ENCODE peak calls at places on chromosomes 1 and 21, in five cellular contexts. I, A, S, Z and G are unnamed samples.

GRCh38 chr1:182410620-182411273 is 10.3 kb upstream of the TEDDM1 start:
- DNase-seq in I (no peak), A (peak), S (no peak), Z (no peak), G (no peak)

GRCh38 chr1:113931456-113931855 is 2.3 kb downstream of the HIPK1 start:
- DNase-seq in I (no peak), A (peak), S (peak), Z (peak), G (peak)

GRCh38 chr1:192225713-192226112 is 67.5 kb downstream of the RGS18 start:
- DNase-seq in I (no peak), A (peak), S (peak), Z (peak), G (peak)

GRCh38 chr1:205258313-205259176 is 30.8 kb downstream of the TMCC2 start:
- DNase-seq in I (no peak), A (no peak), S (peak), Z (peak), G (peak)

GRCh38 chr1:2894381-2895041 is 93.0 kb upstream of the TTC34 start:
- DNase-seq in I (no peak), A (no peak), S (no peak), Z (no peak), G (no peak)

GRCh38 chr21:34911360-34911759 is 137.7 kb downstream of the RUNX1 start:
- DNase-seq in I (no peak), A (no peak), S (no peak), Z (no peak), G (no peak)

GRCh38 chr21:46095814-46096595 is 1.9 kb upstream of the COL6A2 start:
- DNase-seq in I (no peak), A (no peak), S (no peak), Z (no peak), G (no peak)

GRCh38 chr21:17921579-17922530 is 102.7 kb upstream of the C21orf91 start:
- DNase-seq in I (no peak), A (peak), S (peak), Z (peak), G (peak)

GRCh38 chr1:5920201-5920600 is 72.0 kb downstream of the NPHP4 start:
- DNase-seq in I (no peak), A (no peak), S (no peak), Z (no peak), G (no peak)

GRCh38 chr1:93907718-93908117 is 1.5 kb downstream of the GCLM start:
- DNase-seq in I (no peak), A (peak), S (peak), Z (peak), G (peak)

GRCh38 chr1:203742446-203742845 is 22.5 kb upstream of the LAX1 start:
- DNase-seq in I (no peak), A (no peak), S (no peak), Z (peak), G (no peak)

GRCh38 chr1:24324903-24325302 is 5.7 kb downstream of the GRHL3 start:
- DNase-seq in I (no peak), A (no peak), S (no peak), Z (no peak), G (no peak)

GRCh38 chr1:3000671-3001470 is 20.4 kb upstream of the ACTRT2 start:
- DNase-seq in I (no peak), A (no peak), S (no peak), Z (no peak), G (no peak)

GRCh38 chr1:151146416-151147131 is at the start of gene SEMA6C:
- DNase-seq in I (peak), A (peak), S (peak), Z (peak), G (peak)

GRCh38 chr1:9759939-9760338 is 63.8 kb downstream of the CLSTN1 start:
- DNase-seq in I (no peak), A (no peak), S (no peak), Z (no peak), G (no peak)

GRCh38 chr1:177975588-177976495 is 6.0 kb upstream of the SEC16B start:
- DNase-seq in I (no peak), A (peak), S (peak), Z (peak), G (peak)

GRCh38 chr1:181660621-181661020 is 177.3 kb downstream of the CACNA1E start:
- DNase-seq in I (no peak), A (no peak), S (no peak), Z (no peak), G (peak)

GRCh38 chr1:48082271-48082925 is 85.2 kb upstream of the TRABD2B start:
- DNase-seq in I (no peak), A (no peak), S (no peak), Z (no peak), G (no peak)

GRCh38 chr1:214248294-214249082 is 32.5 kb upstream of the SMYD2 start:
- DNase-seq in I (no peak), A (no peak), S (no peak), Z (peak), G (peak)

GRCh38 chr1:30068787-30069472 is 654.5 kb downstream of the MATN1 start:
- DNase-seq in I (no peak), A (no peak), S (no peak), Z (no peak), G (no peak)

GRCh38 chr1:2982615-2983318 is 38.5 kb upstream of the ACTRT2 start:
- DNase-seq in I (no peak), A (no peak), S (no peak), Z (no peak), G (no peak)

GRCh38 chr21:45482899-45483821 is 59.1 kb downstream of the SLC19A1 start:
- DNase-seq in I (no peak), A (no peak), S (no peak), Z (no peak), G (no peak)

GRCh38 chr1:13814131-13814530 is 114.1 kb downstream of the PRDM2 start:
- DNase-seq in I (no peak), A (no peak), S (no peak), Z (no peak), G (no peak)

GRCh38 chr1:192732787-192733186 is 76.1 kb upstream of the RGS2 start:
- DNase-seq in I (no peak), A (no peak), S (no peak), Z (no peak), G (peak)

GRCh38 chr21:37712204-37712934 is 203.9 kb downstream of the KCNJ6 start:
- DNase-seq in I (no peak), A (peak), S (peak), Z (peak), G (peak)

GRCh38 chr1:3717041-3717714 is 35.1 kb upstream of the CCDC27 start:
- DNase-seq in I (no peak), A (no peak), S (no peak), Z (no peak), G (no peak)

GRCh38 chr1:155003766-155004351 is 1.3 kb downstream of the ZBTB7B start:
- DNase-seq in I (no peak), A (no peak), S (peak), Z (peak), G (peak)

GRCh38 chr1:26887125-26887524 is 3.0 kb downstream of the GPN2 start:
- DNase-seq in I (no peak), A (peak), S (peak), Z (peak), G (peak)

GRCh38 chr1:240312872-240313271 is 221.2 kb downstream of the FMN2 start:
- DNase-seq in I (no peak), A (peak), S (peak), Z (peak), G (peak)

DNA sequence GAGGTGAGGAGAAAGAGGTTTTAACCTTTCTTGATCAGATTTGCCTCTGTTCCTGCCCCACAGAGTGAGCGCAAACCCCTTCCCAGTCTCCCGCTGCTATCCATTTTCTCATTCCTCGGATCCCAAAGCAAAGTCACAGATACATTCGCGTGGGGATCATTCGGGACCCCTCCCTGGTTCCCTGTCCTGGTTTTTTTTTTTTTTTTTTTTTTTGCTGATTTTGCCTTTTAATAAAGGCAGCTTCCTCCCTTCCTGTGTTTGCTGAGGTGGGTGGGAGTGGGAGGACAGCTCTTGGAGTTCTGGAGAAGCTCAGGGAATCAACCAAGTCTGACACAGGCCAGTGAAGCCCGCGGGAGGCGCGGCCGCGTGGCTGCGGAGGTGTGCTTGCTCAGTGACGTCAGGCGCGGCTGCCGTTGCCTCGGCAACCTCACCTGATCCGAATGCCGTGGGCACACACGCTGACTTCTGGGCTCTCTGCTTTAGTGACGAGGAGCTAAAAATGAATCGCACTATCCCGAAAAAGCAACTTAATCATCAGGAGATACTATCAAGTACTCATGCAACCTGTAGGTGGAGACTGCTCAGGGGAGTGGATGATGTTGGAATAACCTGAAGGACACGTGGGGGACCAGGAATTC is 106.4 kb downstream of the TBX19 start:
- DNase-seq in I (no peak), A (no peak), S (peak), Z (no peak), G (peak)
- H3K4me3 ChIP-seq in I (no peak), A (no peak), S (no peak), Z (no peak), G (no peak)

GRCh38 chr1:226643701-226644540 is 95.2 kb downstream of the ITPKB start:
- DNase-seq in I (peak), A (no peak), S (no peak), Z (no peak), G (no peak)
- TF ChIP-seq CTCF in I (peak), A (no peak), S (no peak), Z (no peak), G (no peak)

GRCh38 chr1:208241541-208241940 is 2.6 kb downstream of the PLXNA2 start:
- DNase-seq in I (no peak), A (no peak), S (no peak), Z (no peak), G (no peak)
- H3K4me3 ChIP-seq in I (no peak), A (peak), S (peak), Z (no peak), G (no peak)

GRCh38 chr1:85583355-85584263 is 3.0 kb downstream of the CCN1 start:
- DNase-seq in I (no peak), A (no peak), S (peak), Z (peak), G (peak)

GRCh38 chr1:85584264-85584781 is 3.8 kb downstream of the CCN1 start:
- DNase-seq in I (no peak), A (peak), S (peak), Z (peak), G (peak)

GRCh38 chr1:85585845-85586244 is 5.3 kb downstream of the CCN1 start:
- DNase-seq in I (no peak), A (peak), S (peak), Z (peak), G (peak)

GRCh38 chr1:85582687-85583354 is 2.3 kb downstream of the CCN1 start:
- DNase-seq in I (no peak), A (peak), S (peak), Z (peak), G (peak)

DNA sequence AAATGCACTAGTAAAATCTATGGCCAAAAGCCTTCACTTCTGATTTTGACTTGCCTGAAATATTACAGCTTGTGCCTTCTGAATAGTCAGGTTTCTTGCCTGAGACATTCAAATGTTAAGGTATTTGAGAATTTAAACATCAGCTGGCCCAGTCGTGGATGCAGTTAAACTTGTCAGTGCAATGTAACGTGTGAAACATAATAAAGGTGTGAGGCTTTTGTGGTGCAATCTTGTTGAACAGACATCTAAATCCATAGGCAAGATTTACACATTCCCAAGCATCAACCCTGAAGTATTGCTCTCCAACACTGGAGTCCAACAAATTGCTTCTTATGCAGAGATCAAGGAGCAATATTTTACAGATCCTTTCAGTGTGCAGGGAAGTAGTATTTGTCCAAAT is 4.4 kb downstream of the CCN1 start:
- DNase-seq in I (no peak), A (peak), S (peak), Z (peak), G (peak)
- TF ChIP-seq CTCF in I (no peak), A (no peak), S (no peak), Z (no peak), G (no peak)